ENCODE peak calls at places on chromosomes 4 and X, in four cellular contexts. U is HepG2, Q is SK-N-SH, W is K562. H is an unnamed sample.

GRCh38 chrX:31931225-31931624 is 859.4 kb upstream of the FTHL17 start:
- DNase-seq in U (no peak), Q (no peak), W (no peak), H (no peak)

GRCh38 chrX:100615015-100615414 is 21.6 kb downstream of the TSPAN6 start:
- DNase-seq in U (peak; percentile 57), Q (peak; percentile 37), W (no peak), H (peak; percentile 22)

GRCh38 chrX:155055494-155055893 is 15.4 kb downstream of the CMC4 start:
- DNase-seq in U (no peak), Q (no peak), W (no peak), H (no peak)

GRCh38 chr4:26613735-26614134 is 29.9 kb downstream of the TBC1D19 start:
- DNase-seq in U (no peak), Q (no peak), W (no peak), H (no peak)

GRCh38 chr4:38133711-38134480 is 173.7 kb downstream of the PTTG2 start:
- DNase-seq in U (no peak), Q (no peak), W (no peak), H (no peak)

GRCh38 chrX:116276191-116276700 is 105.7 kb downstream of the AGTR2 start:
- DNase-seq in U (no peak), Q (no peak), W (no peak), H (no peak)

GRCh38 chrX:97367149-97367548 is 483.4 kb downstream of the RPA4 start:
- DNase-seq in U (no peak), Q (no peak), W (no peak), H (no peak)

GRCh38 chrX:31057691-31058090 is 14.2 kb downstream of the FTHL17 start:
- DNase-seq in U (no peak), Q (no peak), W (no peak), H (no peak)

GRCh38 chr4:99645638-99646037 is 12.0 kb downstream of the C4orf54 start:
- DNase-seq in U (no peak), Q (no peak), W (no peak), H (no peak)

GRCh38 chr4:71267244-71267643 is 71.6 kb upstream of the SLC4A4 start:
- DNase-seq in U (no peak), Q (no peak), W (no peak), H (no peak)

GRCh38 chr4:106478152-106478551 is 109.6 kb upstream of the GIMD1 start:
- DNase-seq in U (peak; percentile 32), Q (no peak), W (no peak), H (no peak)

GRCh38 chr4:38365261-38365660 is 298.7 kb upstream of the KLF3 start:
- DNase-seq in U (no peak), Q (no peak), W (no peak), H (no peak)

GRCh38 chr4:79652232-79652631 is 244.2 kb upstream of the GK2 start:
- DNase-seq in U (peak; percentile 58), Q (no peak), W (no peak), H (no peak)

GRCh38 chrX:47232803-47233332 is at the start of gene USP11:
- DNase-seq in U (peak; percentile 47), Q (peak; percentile 78), W (peak; percentile 23), H (no peak)

GRCh38 chrX:19875051-19875432 is 12.4 kb downstream of the SH3KBP1 start:
- DNase-seq in U (no peak), Q (no peak), W (no peak), H (peak; percentile 57)

GRCh38 chr4:136319789-136320470 is 1212.4 kb downstream of the PCDH18 start:
- DNase-seq in U (peak; percentile 5), Q (no peak), W (no peak), H (peak; percentile 81)

GRCh38 chr4:154024097-154024496 is 235.2 kb upstream of the SFRP2 start:
- DNase-seq in U (no peak), Q (no peak), W (no peak), H (no peak)

GRCh38 chr4:8916914-8917305 is 45.3 kb upstream of the HMX1 start:
- DNase-seq in U (no peak), Q (no peak), W (no peak), H (no peak)

GRCh38 chr4:118954246-118954645 is 65.6 kb downstream of the SYNPO2 start:
- DNase-seq in U (no peak), Q (no peak), W (no peak), H (peak; percentile 15)

GRCh38 chr4:108762559-108763225 is at the start of gene ETNPPL:
- DNase-seq in U (peak; percentile 21), Q (peak; percentile 55), W (no peak), H (no peak)

GRCh38 chrX:13226214-13226613 is 93.6 kb downstream of the ATXN3L start:
- DNase-seq in U (no peak), Q (no peak), W (no peak), H (no peak)

GRCh38 chr4:99317354-99317753 is 3.8 kb downstream of the ADH1B start:
- DNase-seq in U (no peak), Q (no peak), W (no peak), H (no peak)

GRCh38 chrX:38985375-38985774 is 184.1 kb downstream of the MID1IP1 start:
- DNase-seq in U (no peak), Q (peak; percentile 13), W (peak; percentile 22), H (no peak)

GRCh38 chrX:85611926-85612325 is 232.5 kb upstream of the POF1B start:
- DNase-seq in U (no peak), Q (peak; percentile 2), W (no peak), H (no peak)

GRCh38 chr4:78749972-78750727 is 26.0 kb upstream of the BMP2K start:
- DNase-seq in U (no peak), Q (no peak), W (no peak), H (no peak)

GRCh38 chr4:54152846-54153600 is 53.1 kb downstream of the GSX2 start:
- DNase-seq in U (no peak), Q (no peak), W (no peak), H (no peak)

GRCh38 chrX:109270580-109271484 is 211.1 kb downstream of the GUCY2F start:
- DNase-seq in U (no peak), Q (no peak), W (no peak), H (peak; percentile 13)

GRCh38 chrX:134239016-134239415 is 2.0 kb downstream of the CCDC160 start:
- DNase-seq in U (no peak), Q (no peak), W (no peak), H (no peak)

GRCh38 chrX:26160301-26160700 is at the start of gene MAGEB6B:
- DNase-seq in U (no peak), Q (no peak), W (no peak), H (no peak)

GRCh38 chr4:151045907-151046306 is 30.8 kb upstream of the LRBA start:
- DNase-seq in U (peak; percentile 31), Q (peak; percentile 21), W (peak; percentile 26), H (peak; percentile 21)

GRCh38 chrX:110167952-110168451 is 149.9 kb downstream of the AMMECR1 start:
- DNase-seq in U (no peak), Q (peak; percentile 43), W (peak; percentile 75), H (no peak)

GRCh38 chr4:91909963-91910362 is 393.8 kb upstream of the GRID2 start:
- DNase-seq in U (no peak), Q (no peak), W (no peak), H (no peak)

GRCh38 chr4:150588341-150588740 is 6.4 kb downstream of the MAB21L2 start:
- DNase-seq in U (no peak), Q (no peak), W (no peak), H (no peak)

GRCh38 chrX:38817004-38817703 is 15.9 kb downstream of the MID1IP1 start:
- DNase-seq in U (no peak), Q (no peak), W (peak; percentile 14), H (no peak)

DNA sequence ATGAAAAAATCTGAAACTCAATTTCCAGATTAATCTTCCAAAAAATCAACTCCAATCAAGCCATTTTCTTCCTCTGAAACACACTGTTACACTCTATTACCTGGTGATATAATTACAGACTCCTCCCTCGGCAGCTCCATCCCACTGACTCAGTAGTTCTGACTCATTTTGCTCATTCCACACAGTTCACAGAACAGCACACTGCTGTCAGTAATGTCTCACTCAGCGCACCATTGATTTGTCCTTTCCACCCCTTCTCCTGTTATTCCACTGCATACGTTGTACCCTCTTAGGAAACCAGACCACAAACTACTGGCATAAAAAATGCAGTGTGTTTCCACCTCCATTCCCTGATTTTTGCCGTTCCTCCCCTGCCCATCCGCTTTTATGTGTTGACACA is 212.7 kb downstream of the SLIT2 start:
- DNase-seq in U (no peak), Q (no peak), W (no peak), H (no peak)
- H3K79me2 ChIP-seq in U (no peaks in the 10 kb centered on the region), Q (peaks cover 16% of the 10 kb centered on the region), W (no peaks in the 10 kb centered on the region), H (no peaks in the 10 kb centered on the region)

DNA sequence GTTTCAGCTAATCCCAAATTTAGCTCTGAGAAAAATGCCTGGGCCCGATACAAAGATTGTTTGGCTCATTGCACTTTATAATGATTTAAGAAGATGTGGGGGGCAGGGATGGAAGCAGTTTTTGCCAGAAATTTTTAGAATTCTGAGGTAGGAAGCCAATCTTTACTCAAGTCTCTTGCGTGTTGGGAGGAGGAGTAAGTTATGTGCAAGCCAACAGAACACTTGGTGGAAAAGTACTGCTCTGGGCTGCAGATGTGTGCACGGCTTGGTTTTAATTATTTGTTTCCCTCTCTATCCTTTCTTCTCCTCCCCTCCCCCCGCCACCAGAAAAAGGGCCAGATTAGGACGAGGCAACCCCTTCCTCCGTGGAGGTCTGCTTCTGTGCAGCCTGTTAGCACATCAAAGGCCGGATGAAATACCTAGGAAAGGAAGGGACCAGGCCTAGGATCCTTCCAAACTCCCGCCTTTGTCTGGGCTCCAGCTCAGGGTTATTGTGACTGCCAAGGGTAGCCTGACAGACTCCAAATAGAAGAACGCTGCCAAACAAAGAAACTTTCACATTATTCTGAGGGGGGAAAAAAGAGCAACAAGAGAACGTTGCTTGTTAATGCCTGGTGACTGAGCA is 1.0 kb upstream of the PGRMC1 start:
- DNase-seq in U (no peak), Q (no peak), W (no peak), H (no peak)
- TF ChIP-seq ELF1 in U (no peak), Q (no peak), W (no peak), H (no peak)

DNA sequence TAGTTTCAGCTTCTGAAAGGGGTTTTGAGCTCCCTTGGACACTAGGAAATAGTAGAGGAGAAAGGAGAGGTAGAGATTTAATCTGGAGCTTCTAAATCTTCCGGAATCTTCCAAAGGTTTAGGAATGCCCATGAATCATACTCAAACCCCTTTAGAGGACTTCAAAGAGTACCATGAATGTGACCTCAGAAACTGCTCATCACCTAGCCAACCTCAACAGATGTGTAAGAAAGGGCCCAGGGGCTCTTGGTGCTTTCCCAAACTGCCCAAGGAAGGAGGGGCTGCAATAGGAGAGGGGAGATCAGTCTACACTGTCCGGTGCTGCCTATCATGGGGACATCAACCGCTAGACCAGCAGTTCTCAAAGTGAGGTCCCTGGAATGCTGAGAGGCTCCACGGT is 109.1 kb downstream of the RBM47 start:
- DNase-seq in U (no peak), Q (no peak), W (no peak), H (no peak)
- H3K79me2 ChIP-seq in U (no peaks in the 10 kb centered on the region), Q (no peaks in the 10 kb centered on the region), W (no peaks in the 10 kb centered on the region), H (no peaks in the 10 kb centered on the region)

DNA sequence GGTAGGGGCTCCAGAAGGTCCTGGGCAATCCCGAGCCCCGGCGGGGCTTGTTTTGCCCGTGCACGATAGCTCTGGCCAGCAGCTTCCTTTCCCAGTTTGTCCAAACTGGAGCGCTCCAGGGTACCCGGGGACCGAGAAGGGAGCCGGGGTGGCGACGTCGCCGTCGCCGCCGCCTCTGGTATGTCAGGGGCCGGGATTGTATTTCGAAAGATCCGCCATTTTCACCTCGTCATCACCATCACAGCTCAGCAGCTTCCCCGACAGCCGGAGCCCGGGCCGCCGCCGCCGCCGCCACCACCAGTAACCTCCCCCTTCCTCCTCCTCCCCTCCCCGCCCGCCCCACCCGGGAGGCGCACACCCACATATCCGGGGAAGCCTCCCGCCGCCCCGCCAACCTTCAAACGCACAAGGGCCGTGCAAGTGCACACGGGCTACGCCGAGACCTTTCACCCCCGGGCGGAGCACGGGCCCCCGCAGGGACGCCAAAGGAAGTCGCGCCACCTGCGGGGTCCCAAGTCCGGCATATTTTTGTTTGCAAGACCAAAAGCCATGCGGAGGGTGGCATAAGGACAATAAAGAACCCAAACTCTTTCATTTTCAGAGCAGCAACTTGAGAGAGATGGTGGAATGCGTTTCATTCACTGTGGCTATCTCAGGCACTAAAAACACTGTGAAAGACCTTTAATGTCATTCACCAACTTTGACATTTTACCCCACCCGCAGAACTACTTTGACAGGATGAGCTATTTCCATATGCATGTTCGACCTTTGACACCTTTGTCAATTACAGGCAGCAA is at the start of gene LIN54:
- DNase-seq in U (peak; percentile 90), Q (peak; percentile 88), W (peak; percentile 76), H (peak; percentile 27)
- TF ChIP-seq ELF1 in U (peak; percentile 45), Q (no peak), W (no peak), H (no peak)